ENCODE peak calls at places on chromosomes 12 and 14, in seven cellular contexts. H, O, G, D, Q, W and Y are unnamed samples.

GRCh38 chr14:78022059-78022458 is 148.1 kb upstream of the NRXN3 start:
- DNase-seq in W (peak; percentile 3), Q (no peak), D (peak; percentile 23), H (peak; percentile 26), O (peak; percentile 16), G (no peak), Y (no peak)

GRCh38 chr12:73057428-73057827 is 785.3 kb downstream of the TRHDE start:
- DNase-seq in Q (no peak), O (no peak), D (no peak), G (no peak), H (no peak), W (no peak), Y (no peak)

GRCh38 chr14:97058589-97058988 is 261.4 kb downstream of the VRK1 start:
- DNase-seq in H (no peak), W (no peak), Q (no peak), O (no peak), D (no peak), G (no peak), Y (no peak)

GRCh38 chr12:67927231-67927630 is 62.0 kb upstream of the IFNG-AS1 start:
- DNase-seq in W (no peak), D (no peak), H (no peak), G (no peak), O (no peak), Q (no peak), Y (no peak)

GRCh38 chr14:73295198-73295796 is 58.0 kb downstream of the PAPLN start:
- DNase-seq in G (no peak), W (peak; percentile 65), D (no peak), Q (no peak), H (peak; percentile 86), O (peak; percentile 31), Y (no peak)

GRCh38 chr12:111366075-111366474 is 2.8 kb downstream of the PHETA1 start:
- DNase-seq in Q (no peak), G (no peak), D (no peak), H (no peak), O (no peak), W (no peak), Y (no peak)

GRCh38 chr12:121513464-121514183 is 67.2 kb downstream of the KDM2B start:
- DNase-seq in D (no peak), O (no peak), Q (no peak), G (no peak), W (no peak), H (no peak), Y (no peak)

GRCh38 chr12:7123806-7124519 is 4.7 kb downstream of the RBP5 start:
- DNase-seq in Q (no peak), W (no peak), H (no peak), G (peak; percentile 28), O (no peak), D (no peak), Y (no peak)

GRCh38 chr14:60106341-60106740 is 14.6 kb downstream of the PCNX4 start:
- DNase-seq in W (peak; percentile 54), G (no peak), Q (no peak), O (peak; percentile 76), H (peak; percentile 63), D (peak; percentile 16), Y (no peak)

GRCh38 chr12:91627225-91627624 is 444.6 kb upstream of the DCN start:
- DNase-seq in D (no peak), H (no peak), G (no peak), Q (no peak), O (no peak), W (no peak), Y (no peak)

GRCh38 chr12:26762185-26762584 is 70.8 kb downstream of the ITPR2 start:
- DNase-seq in G (no peak), O (no peak), Q (no peak), W (no peak), D (no peak), H (no peak), Y (no peak)

GRCh38 chr14:76595266-76595665 is 166.0 kb upstream of the VASH1 start:
- DNase-seq in Q (no peak), D (no peak), O (no peak), G (no peak), W (no peak), H (no peak), Y (no peak)

GRCh38 chr14:67999693-68000384 is 180.3 kb downstream of the RAD51B start:
- DNase-seq in G (no peak), Q (no peak), O (peak; percentile 86), H (peak; percentile 44), D (no peak), W (peak; percentile 84), Y (no peak)

GRCh38 chr12:89087876-89088275 is 264.4 kb downstream of the DUSP6 start:
- DNase-seq in D (no peak), G (no peak), H (no peak), Q (no peak), O (no peak), W (no peak), Y (no peak)

GRCh38 chr14:82009076-82009475 is 475.4 kb upstream of the SEL1L start:
- DNase-seq in D (no peak), O (no peak), H (no peak), G (no peak), Q (no peak), W (no peak), Y (no peak)

GRCh38 chr12:6020930-6021329 is 75.9 kb upstream of the ANO2 start:
- DNase-seq in G (no peak), D (no peak), Q (no peak), W (no peak), H (peak; percentile 19), O (no peak), Y (no peak)

GRCh38 chr14:103696027-103696402 is 19.2 kb downstream of the XRCC3 start:
- DNase-seq in O (no peak), G (peak; percentile 60), D (no peak), Q (no peak), W (no peak), H (no peak), Y (no peak)

GRCh38 chr14:103693514-103693913 is 21.7 kb downstream of the XRCC3 start:
- DNase-seq in Q (no peak), O (no peak), W (no peak), D (no peak), G (peak; percentile 69), H (no peak), Y (no peak)

GRCh38 chr14:103692871-103693270 is 22.4 kb downstream of the XRCC3 start:
- DNase-seq in Q (no peak), W (no peak), D (no peak), G (peak; percentile 60), H (no peak), O (no peak), Y (no peak)

GRCh38 chr14:103695331-103696026 is 19.8 kb downstream of the XRCC3 start:
- DNase-seq in O (no peak), G (peak; percentile 54), D (peak; percentile 4), H (no peak), Q (no peak), W (no peak), Y (no peak)

GRCh38 chr14:103694572-103695026 is 20.7 kb downstream of the XRCC3 start:
- DNase-seq in Q (no peak), G (peak; percentile 49), H (no peak), O (no peak), W (no peak), D (no peak), Y (no peak)
- H3K4me1 ChIP-seq in Q (no peaks in the 10 kb centered on the region), G (peaks cover 67% of the 10 kb centered on the region), H (peaks cover 33% of the 10 kb centered on the region), O (peaks cover 15% of the 10 kb centered on the region), W (peaks cover 19% of the 10 kb centered on the region), D (peaks cover 39% of the 10 kb centered on the region), Y (peaks cover 93% of the 10 kb centered on the region)

GRCh38 chr12:57150400-57150799 is 3.0 kb upstream of the LRP1-AS start:
- DNase-seq in H (no peak), G (no peak), O (no peak), W (no peak), D (no peak), Q (no peak), Y (no peak)

GRCh38 chr12:57146925-57147640 is at the start of gene LRP1-AS:
- DNase-seq in G (no peak), W (no peak), Q (no peak), D (no peak), H (no peak), O (no peak), Y (no peak)

GRCh38 chr12:57147641-57147944 is 174 bp upstream of the LRP1-AS start:
- DNase-seq in O (peak; percentile 74), W (peak; percentile 54), Q (no peak), D (no peak), H (peak; percentile 55), G (no peak), Y (no peak)

GRCh38 chr12:57148469-57149308 is 1.3 kb upstream of the LRP1-AS start:
- DNase-seq in W (peak; percentile 89), D (peak; percentile 57), G (peak; percentile 81), O (peak; percentile 77), H (peak; percentile 92), Q (no peak), Y (no peak)

DNA sequence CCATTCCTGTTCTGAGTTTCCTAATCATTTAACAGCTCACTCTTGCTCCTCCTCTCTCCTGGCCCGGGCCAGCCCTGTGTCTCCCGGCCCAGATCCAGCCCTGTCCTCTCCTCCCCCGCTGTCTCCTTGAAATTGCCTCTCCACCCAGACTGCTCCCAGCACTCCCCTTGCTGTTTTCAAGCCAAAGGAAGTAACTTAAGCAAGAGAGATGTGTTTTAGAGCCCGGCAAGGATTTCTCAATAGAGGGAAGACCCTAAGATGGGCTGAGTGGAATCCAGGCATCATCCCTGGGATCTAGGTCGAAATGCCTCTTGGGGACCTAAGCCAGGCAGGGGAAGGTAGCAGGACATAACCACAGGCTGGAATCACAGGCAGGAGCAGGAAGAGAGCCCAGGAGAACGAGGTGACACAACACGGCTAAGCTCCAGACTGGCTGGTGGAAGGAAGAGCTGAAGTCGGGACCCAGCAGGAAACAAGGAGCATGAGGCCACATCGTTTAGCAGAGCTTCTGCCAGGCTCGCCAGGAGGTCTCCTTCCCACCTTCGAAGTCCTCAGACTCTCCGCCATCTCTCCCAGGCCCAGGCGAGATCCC is 2.0 kb upstream of the LRP1-AS start:
- DNase-seq in Q (no peak), W (peak; percentile 87), G (peak; percentile 90), D (peak; percentile 79), O (peak; percentile 61), H (peak; percentile 86), Y (no peak)
- H3K4me1 ChIP-seq in Q (no peaks in the 10 kb centered on the region), W (peaks cover 75% of the 10 kb centered on the region), G (peaks cover 88% of the 10 kb centered on the region), D (peaks cover 84% of the 10 kb centered on the region), O (peaks cover 70% of the 10 kb centered on the region), H (peaks cover 99% of the 10 kb centered on the region), Y (peaks cover 31% of the 10 kb centered on the region)

DNA sequence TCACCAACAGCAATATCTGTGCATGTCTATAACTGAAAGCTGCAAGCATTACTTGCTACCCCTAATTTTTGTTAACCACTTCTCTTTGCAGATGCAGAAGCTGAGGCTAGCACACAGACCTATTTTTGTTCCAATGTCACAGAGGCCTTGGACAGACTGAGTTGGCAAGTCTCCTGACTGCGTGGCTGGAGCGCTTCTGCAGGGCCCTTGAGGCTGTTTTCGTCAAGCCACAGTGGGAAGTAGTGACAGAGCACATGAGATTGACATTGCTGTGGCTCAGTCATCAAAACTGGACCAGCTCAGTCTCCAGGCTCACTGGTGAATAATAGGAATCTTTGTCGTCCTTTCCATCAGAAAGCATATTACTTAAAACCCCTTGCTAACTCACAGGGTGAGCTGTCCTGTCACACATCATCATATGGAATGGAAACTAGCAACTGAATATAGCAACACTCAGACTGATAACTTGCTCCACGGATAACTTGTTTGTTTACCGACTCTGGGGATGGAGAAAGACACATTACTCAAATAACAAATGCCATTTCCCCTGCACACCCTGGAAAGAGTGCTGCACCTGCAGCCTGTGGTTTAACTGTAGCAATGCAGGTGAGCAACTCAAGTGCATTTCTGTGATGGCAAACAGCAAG is 43.6 kb upstream of the DDX11 start:
- DNase-seq in O (no peak), D (peak; percentile 72), G (no peak), W (no peak), Q (no peak), H (no peak), Y (no peak)
- H3K4me1 ChIP-seq in O (no peaks in the 10 kb centered on the region), D (peaks cover 9% of the 10 kb centered on the region), G (peaks cover 2% of the 10 kb centered on the region), W (no peaks in the 10 kb centered on the region), Q (no peaks in the 10 kb centered on the region), H (no peaks in the 10 kb centered on the region), Y (no peaks in the 10 kb centered on the region)

GRCh38 chr12:11771895-11772502 is 122.5 kb downstream of the ETV6 start:
- DNase-seq in D (no peak), Q (no peak), H (no peak), G (no peak), O (peak; percentile 69), W (peak; percentile 14), Y (no peak)
- H3K4me1 ChIP-seq in D (peaks cover 33% of the 10 kb centered on the region), Q (peaks cover 14% of the 10 kb centered on the region), H (no peaks in the 10 kb centered on the region), G (peaks cover 11% of the 10 kb centered on the region), O (peaks cover 3% of the 10 kb centered on the region), W (no peaks in the 10 kb centered on the region), Y (peaks cover 50% of the 10 kb centered on the region)